ENCODE peak calls at places on chromosome 5, in nine cellular contexts. L is upper lobe of right lung, X is BJ, J is astrocyte of the spinal cord, R is HL-60, V is ovary, W is pancreas, C is neural progenitor cell, N is GM06990. E is an unnamed sample.

GRCh38 chr5:138663009-138663408 is 87.8 kb upstream of the HSPA9 start:
- DNase-seq in C (no peak), L (no peak), N (no peak), J (no peak), V (no peak), R (no peak), W (no peak), X (no peak), E (no peak)

GRCh38 chr5:123717139-123717538 is 205.2 kb downstream of the CSNK1G3 start:
- DNase-seq in L (no peak), C (no peak), R (no peak), W (no peak), V (no peak), X (no peak), J (peak), N (no peak), E (no peak)

GRCh38 chr5:135457424-135458071 is 5.4 kb upstream of the TIFAB start:
- DNase-seq in R (no peak), L (peak), V (peak), C (peak), N (peak), X (no peak), J (peak), W (peak), E (no peak)

GRCh38 chr5:10424124-10424731 is 17.5 kb upstream of the ROPN1L start:
- DNase-seq in R (no peak), X (no peak), V (no peak), L (no peak), W (no peak), J (peak), C (peak), N (no peak), E (no peak)

GRCh38 chr5:82657036-82657699 is 379.0 kb upstream of the RPS23 start:
- DNase-seq in R (no peak), X (no peak), V (no peak), N (no peak), L (no peak), C (no peak), W (no peak), J (no peak), E (no peak)

GRCh38 chr5:143576721-143577484 is 173.4 kb upstream of the NR3C1 start:
- DNase-seq in C (no peak), X (peak), L (no peak), R (no peak), W (no peak), V (no peak), N (no peak), J (peak), E (no peak)

GRCh38 chr5:142843029-142843905 is 73.1 kb downstream of the ARHGAP26 start:
- DNase-seq in W (no peak), L (no peak), C (no peak), R (no peak), X (no peak), N (no peak), J (no peak), V (no peak), E (no peak)

GRCh38 chr5:51380603-51381207 is 2.5 kb upstream of the ISL1 start:
- DNase-seq in C (peak), N (no peak), R (no peak), W (no peak), L (no peak), J (no peak), X (no peak), V (no peak), E (no peak)

GRCh38 chr5:100792781-100793180 is 110.3 kb downstream of the ST8SIA4 start:
- DNase-seq in N (no peak), L (no peak), X (no peak), J (no peak), C (peak), V (no peak), W (no peak), R (no peak), E (no peak)

GRCh38 chr5:28265877-28266276 is 1227.5 kb upstream of the CDH9 start:
- DNase-seq in W (no peak), L (no peak), V (no peak), R (no peak), X (no peak), N (no peak), J (no peak), C (peak), E (no peak)

GRCh38 chr5:142472306-142472951 is 147.6 kb upstream of the SPRY4 start:
- DNase-seq in R (peak), V (no peak), X (peak), W (no peak), C (no peak), N (no peak), L (no peak), J (peak), E (no peak)

GRCh38 chr5:95620870-95621838 is 1.3 kb downstream of the GPR150 start:
- DNase-seq in W (peak), N (peak), L (peak), X (no peak), R (no peak), C (peak), V (peak), J (no peak), E (no peak)

GRCh38 chr5:39186289-39186688 is 33.1 kb downstream of the FYB1 start:
- DNase-seq in L (no peak), C (no peak), X (no peak), R (no peak), W (no peak), J (no peak), N (no peak), V (no peak), E (no peak)

GRCh38 chr5:54443264-54443663 is 12.2 kb upstream of the HSPB3 start:
- DNase-seq in V (no peak), L (no peak), J (peak), R (no peak), N (peak), C (peak), X (no peak), W (no peak), E (no peak)

GRCh38 chr5:90747175-90747574 is 188.6 kb downstream of the ADGRV1 start:
- DNase-seq in W (no peak), R (no peak), J (peak), C (no peak), V (no peak), L (no peak), X (no peak), N (no peak), E (no peak)

GRCh38 chr5:33938881-33939280 is 2.7 kb downstream of the RXFP3 start:
- DNase-seq in V (no peak), X (no peak), C (no peak), J (no peak), N (no peak), R (no peak), W (no peak), L (no peak), E (no peak)

GRCh38 chr5:150517272-150518152 is 9.6 kb downstream of the NDST1 start:
- DNase-seq in L (peak), X (peak), V (peak), N (no peak), J (peak), C (no peak), R (no peak), W (peak), E (no peak)

GRCh38 chr5:124868661-124869060 is 122.2 kb upstream of the ZNF608 start:
- DNase-seq in R (no peak), W (no peak), X (no peak), N (no peak), L (no peak), J (no peak), C (no peak), V (no peak), E (no peak)

GRCh38 chr5:6943749-6944148 is 230.5 kb downstream of the TENT4A start:
- DNase-seq in C (no peak), R (no peak), V (no peak), N (no peak), J (no peak), W (no peak), X (no peak), L (no peak), E (no peak)

GRCh38 chr5:176845392-176845713 is 35.0 kb downstream of the UNC5A start:
- DNase-seq in V (no peak), J (no peak), W (no peak), N (no peak), X (no peak), R (no peak), L (no peak), C (no peak), E (no peak)
- TF ChIP-seq CTCF in V (no peak), J (no peak), W (no peak), N (no peak), X (no peak), R (no peak), L (no peak), C (no peak), E (no peak)

DNA sequence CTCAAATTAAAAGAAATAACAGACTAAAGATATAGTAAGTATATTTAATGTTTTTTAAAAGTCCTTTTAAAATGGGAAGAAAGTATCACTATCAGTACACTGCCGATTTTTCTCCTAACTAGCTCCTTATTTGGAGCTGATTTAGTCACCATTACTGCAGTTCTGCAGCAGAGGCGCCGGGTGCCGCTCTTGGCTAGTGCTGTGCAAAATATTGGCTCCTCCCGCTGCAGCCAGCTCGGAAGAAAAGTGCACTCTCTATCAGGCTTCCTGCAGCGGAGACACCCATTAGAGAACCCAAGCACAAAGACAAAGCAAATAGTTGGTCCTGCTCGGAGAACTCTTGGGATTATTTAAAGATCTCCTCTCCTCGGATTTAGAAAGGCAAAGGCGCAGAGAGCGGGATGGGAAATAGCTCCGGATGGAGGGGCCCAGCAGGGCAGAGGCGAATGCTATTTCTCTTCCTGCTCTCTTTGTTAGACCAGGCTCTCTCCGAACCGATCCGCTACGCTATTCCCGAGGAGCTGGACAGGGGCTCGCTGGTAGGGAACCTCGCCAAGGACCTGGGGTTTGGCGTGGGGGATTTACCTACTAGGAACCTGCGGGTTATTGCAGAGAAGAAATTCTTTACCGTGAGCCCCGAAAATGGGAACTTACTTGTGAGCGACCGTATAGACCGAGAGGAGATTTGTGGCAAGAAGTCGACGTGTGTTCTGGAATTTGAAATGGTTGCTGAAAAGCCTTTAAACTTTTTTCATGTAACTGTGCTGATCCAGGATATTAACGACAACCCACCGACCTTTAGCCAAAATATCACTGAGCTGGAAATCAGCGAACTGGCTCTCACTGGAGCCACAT is at the start of gene PCDHGB3:
- DNase-seq in R (peak), J (peak), N (peak), C (no peak), L (no peak), V (no peak), W (no peak), X (no peak), E (peak)
- H3K4me3 ChIP-seq in R (peak), J (peak), N (peak), C (no peak), L (peak), V (no peak), W (no peak), X (peak), E (peak)

GRCh38 chr5:61228691-61229280 is 66.5 kb upstream of the SMIM15 start:
- DNase-seq in N (peak), L (no peak), R (no peak), V (no peak), C (no peak), W (peak), J (peak), X (no peak), E (no peak)
- TF ChIP-seq CTCF in N (no peak), L (no peak), R (no peak), V (no peak), C (no peak), W (no peak), J (no peak), X (no peak), E (no peak)

GRCh38 chr5:159057426-159057825 is 42.3 kb downstream of the EBF1 start:
- DNase-seq in C (no peak), X (no peak), R (no peak), L (no peak), J (no peak), V (no peak), N (no peak), W (no peak), E (no peak)

GRCh38 chr5:159059722-159060121 is 40.0 kb downstream of the EBF1 start:
- DNase-seq in W (no peak), R (no peak), C (no peak), L (no peak), V (no peak), N (no peak), X (no peak), J (no peak), E (no peak)

GRCh38 chr5:159058928-159059636 is 40.6 kb downstream of the EBF1 start:
- DNase-seq in X (no peak), N (peak), J (no peak), R (no peak), L (no peak), V (no peak), C (no peak), W (no peak), E (no peak)

GRCh38 chr5:159061186-159061796 is 38.4 kb downstream of the EBF1 start:
- DNase-seq in J (peak), R (no peak), C (peak), W (peak), L (no peak), X (no peak), V (peak), N (no peak), E (no peak)

GRCh38 chr5:159061834-159062530 is 37.7 kb downstream of the EBF1 start:
- DNase-seq in W (no peak), R (no peak), N (no peak), L (no peak), V (no peak), X (no peak), J (no peak), C (peak), E (no peak)
- H3K4me3 ChIP-seq in W (no peak), R (no peak), N (no peak), L (peak), V (peak), X (peak), J (peak), C (peak), E (no peak)

DNA sequence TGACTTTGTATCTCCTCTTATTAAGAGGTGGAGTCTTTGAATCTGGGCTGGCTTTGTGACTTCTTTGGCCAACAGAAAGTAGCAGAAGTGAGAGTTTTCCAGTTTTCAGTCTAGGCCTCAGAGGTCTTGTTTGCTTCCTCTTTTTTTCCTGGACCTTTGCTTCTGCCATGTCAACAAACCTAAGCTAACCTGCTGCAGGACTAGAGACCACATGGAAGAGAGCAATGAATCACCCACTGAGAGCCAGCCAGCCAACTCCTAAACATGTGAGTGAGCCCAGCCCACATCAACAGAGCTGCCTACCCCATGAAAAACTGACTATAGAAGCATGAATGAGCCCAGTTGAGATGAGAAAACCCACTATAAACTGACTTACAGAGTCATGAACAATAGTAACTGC is 29.9 kb downstream of the MRPL22 start:
- DNase-seq in C (no peak), N (no peak), V (no peak), X (no peak), L (no peak), R (no peak), J (peak), W (no peak), E (no peak)
- TF ChIP-seq CTCF in C (no peak), N (no peak), V (no peak), X (no peak), L (no peak), R (no peak), J (no peak), W (no peak), E (no peak)

GRCh38 chr5:131745155-131745554 is 51.7 kb downstream of the FNIP1 start:
- DNase-seq in R (no peak), N (no peak), V (no peak), W (no peak), J (no peak), C (no peak), X (no peak), L (no peak), E (no peak)

GRCh38 chr5:131746423-131746822 is 50.4 kb downstream of the FNIP1 start:
- DNase-seq in V (no peak), L (no peak), W (no peak), C (no peak), X (no peak), N (no peak), J (no peak), R (no peak), E (no peak)

GRCh38 chr5:131745594-131746175 is 51.1 kb downstream of the FNIP1 start:
- DNase-seq in V (no peak), L (no peak), J (peak), C (no peak), N (no peak), R (no peak), X (no peak), W (no peak), E (no peak)

GRCh38 chr5:131749138-131749537 is 47.7 kb downstream of the FNIP1 start:
- DNase-seq in X (no peak), C (no peak), R (no peak), W (no peak), J (peak), L (no peak), N (no peak), V (no peak), E (no peak)

GRCh38 chr5:131747180-131748105 is 49.4 kb downstream of the FNIP1 start:
- DNase-seq in R (no peak), J (peak), X (no peak), C (no peak), V (no peak), N (peak), W (no peak), L (no peak), E (no peak)
- H3K4me3 ChIP-seq in R (no peak), J (no peak), X (no peak), C (no peak), V (no peak), N (no peak), W (no peak), L (no peak), E (no peak)

GRCh38 chr5:68233075-68233474 is 17.5 kb downstream of the PIK3R1 start:
- DNase-seq in X (no peak), V (no peak), R (no peak), N (no peak), W (no peak), L (no peak), J (no peak), C (no peak), E (no peak)

GRCh38 chr5:68239485-68239884 is 23.9 kb downstream of the PIK3R1 start:
- DNase-seq in R (peak), V (peak), L (peak), J (peak), C (no peak), N (peak), X (peak), W (no peak), E (no peak)

GRCh38 chr5:68240196-68240595 is 24.6 kb downstream of the PIK3R1 start:
- DNase-seq in N (no peak), L (no peak), R (no peak), W (no peak), J (peak), V (no peak), C (no peak), X (no peak), E (no peak)

GRCh38 chr5:68240771-68241170 is 25.2 kb downstream of the PIK3R1 start:
- DNase-seq in R (no peak), N (no peak), X (no peak), J (no peak), V (no peak), W (no peak), L (no peak), C (no peak), E (no peak)

DNA sequence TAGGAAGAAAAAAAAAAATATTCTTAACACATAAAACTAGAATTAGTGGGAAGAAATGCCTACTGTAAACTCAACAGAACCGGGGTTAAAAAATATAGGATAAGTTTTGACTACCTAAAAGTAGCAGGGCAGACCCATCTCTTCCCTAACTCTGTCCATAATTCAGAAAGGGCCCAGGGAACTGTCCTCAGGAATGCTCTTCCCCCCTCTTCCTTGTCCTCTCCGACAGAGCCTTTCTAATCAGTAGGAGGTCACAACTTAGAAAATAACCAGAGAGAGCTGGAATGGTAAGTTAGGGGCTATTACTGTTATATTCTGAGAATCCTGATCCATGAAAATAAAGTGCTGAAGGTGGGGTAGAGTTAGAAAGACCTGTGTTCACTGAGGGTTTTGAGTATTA is 22.2 kb downstream of the PIK3R1 start:
- DNase-seq in W (no peak), C (no peak), X (no peak), L (no peak), N (no peak), R (no peak), J (no peak), V (no peak), E (no peak)
- TF ChIP-seq CTCF in W (no peak), C (no peak), X (no peak), L (no peak), N (no peak), R (no peak), J (no peak), V (no peak), E (no peak)

GRCh38 chr5:111984044-111984443 is 227.1 kb upstream of the NREP start:
- DNase-seq in C (no peak), V (no peak), W (no peak), R (no peak), J (peak), N (no peak), X (peak), L (no peak), E (no peak)
- H3K4me3 ChIP-seq in C (no peak), V (no peak), W (no peak), R (no peak), J (no peak), N (no peak), X (no peak), L (no peak), E (no peak)

DNA sequence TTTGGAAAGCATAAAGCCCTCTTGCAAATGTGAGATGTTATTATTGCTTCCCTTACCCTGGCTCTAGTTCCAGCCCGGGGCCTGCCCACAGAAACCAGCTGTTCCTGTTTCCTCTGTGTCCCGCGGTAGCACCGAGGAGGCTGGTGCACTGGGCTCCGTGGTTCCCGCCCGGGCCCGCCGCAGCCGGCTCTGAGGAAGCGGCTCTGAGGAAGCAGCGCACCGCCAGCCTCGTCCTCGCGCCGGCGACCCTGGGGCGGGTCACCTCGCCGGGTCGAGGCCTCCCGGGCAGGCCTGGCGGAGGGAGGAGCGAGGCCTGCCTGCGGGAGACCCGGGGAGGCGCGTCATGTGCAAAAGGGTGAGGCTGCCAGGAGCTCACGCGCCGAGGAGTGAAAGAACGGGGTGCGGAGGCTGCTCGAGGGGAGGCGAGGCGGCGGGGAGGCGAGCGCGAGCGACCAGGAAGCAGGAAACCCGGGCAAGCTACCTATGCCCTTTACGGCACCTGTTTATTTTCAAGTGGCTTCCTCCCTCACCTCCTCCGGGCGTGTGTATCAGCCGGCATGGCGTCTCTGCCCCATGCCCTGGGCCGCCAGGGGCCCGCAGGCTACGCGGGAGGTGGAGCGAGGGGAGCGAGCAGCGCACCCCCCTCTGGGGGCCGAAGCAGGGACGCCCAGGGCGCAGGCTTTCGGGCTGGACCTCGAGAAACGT is 61.3 kb upstream of the MEGF10 start:
- DNase-seq in L (peak), X (no peak), J (peak), R (peak), C (peak), V (peak), N (peak), W (peak), E (no peak)
- TF ChIP-seq CTCF in L (peak), X (peak), J (no peak), R (no peak), C (no peak), V (no peak), N (peak), W (no peak), E (peak)

E was measured in GM12864.